ENCODE peak calls at places on chromosome 19, in four cellular contexts. R, H, S and C are unnamed samples.

GRCh38 chr19:4933528-4933927 is 24.2 kb downstream of the UHRF1 start:
- DNase-seq in R (no peak), H (no peak), S (no peak), C (no peak)

GRCh38 chr19:7337380-7338194 is 11.2 kb upstream of the ARHGEF18 start:
- DNase-seq in R (no peak), H (no peak), S (no peak), C (no peak)

GRCh38 chr19:2166741-2167738 is 3.3 kb downstream of the DOT1L start:
- DNase-seq in R (no peak), H (no peak), S (no peak), C (no peak)

GRCh38 chr19:40717325-40717879 is 490 bp downstream of the ITPKC start:
- DNase-seq in R (no peak), H (no peak), S (no peak), C (no peak)

GRCh38 chr19:1266818-1267440 is 2.2 kb upstream of the CIRBP start:
- DNase-seq in R (peak), H (no peak), S (no peak), C (no peak)

GRCh38 chr19:52007436-52007804 is 591 bp downstream of the ZNF615 start:
- DNase-seq in R (peak), H (no peak), S (no peak), C (no peak)

GRCh38 chr19:3603121-3603841 is 3.4 kb downstream of the TBXA2R start:
- DNase-seq in R (no peak), H (no peak), S (no peak), C (no peak)

GRCh38 chr19:19269952-19270694 is 3.0 kb downstream of the TM6SF2 start:
- DNase-seq in R (no peak), H (no peak), S (no peak), C (no peak)

GRCh38 chr19:43532571-43532961 is 422 bp upstream of the ZNF575 start:
- DNase-seq in R (no peak), H (no peak), S (no peak), C (peak)

GRCh38 chr19:55354698-55355212 is at the start of gene COX6B2:
- DNase-seq in R (no peak), H (no peak), S (no peak), C (no peak)

GRCh38 chr19:11383706-11384048 is 437 bp downstream of the EPOR start:
- DNase-seq in R (no peak), H (no peak), S (no peak), C (no peak)

GRCh38 chr19:41218615-41219507 is at the start of gene AXL:
- DNase-seq in R (peak), H (peak), S (no peak), C (no peak)

GRCh38 chr19:18531485-18531884 is 9.6 kb upstream of the ELL start:
- DNase-seq in R (no peak), H (no peak), S (no peak), C (no peak)